ENCODE peak calls at places on chromosomes 4 and X, in four cellular contexts. Q is psoas muscle, L is adrenal gland, V is Peyer's patch. O is an unnamed sample.

GRCh38 chr4:17511041-17511949 is 595 bp downstream of the QDPR start:
- DNase-seq in Q (peak), L (peak), V (peak), O (peak)

GRCh38 chrX:45191383-45191782 is 9.3 kb downstream of the DIPK2B start:
- DNase-seq in Q (no peak), L (no peak), V (no peak), O (no peak)

GRCh38 chr4:1000686-1001260 is 7.6 kb upstream of the SLC26A1 start:
- DNase-seq in Q (no peak), L (no peak), V (no peak), O (no peak)

GRCh38 chr4:124483043-124483906 is 229.3 kb downstream of the ANKRD50 start:
- DNase-seq in Q (no peak), L (no peak), V (no peak), O (no peak)

GRCh38 chr4:2806392-2807355 is 13.8 kb downstream of the SH3BP2 start:
- DNase-seq in Q (peak), L (peak), V (peak), O (no peak)

GRCh38 chrX:24364851-24365538 is 4.6 kb downstream of the SUPT20HL1 start:
- DNase-seq in Q (no peak), L (no peak), V (no peak), O (peak)

GRCh38 chr4:23423540-23423939 is 466.3 kb downstream of the PPARGC1A start:
- DNase-seq in Q (no peak), L (no peak), V (no peak), O (no peak)

GRCh38 chr4:37890501-37891220 is at the start of gene TBC1D1:
- DNase-seq in Q (peak), L (peak), V (peak), O (peak)

GRCh38 chrX:150150081-150150779 is 211.9 kb upstream of the EOLA2 start:
- DNase-seq in Q (no peak), L (no peak), V (no peak), O (no peak)

GRCh38 chr4:152862608-152863007 is 73.5 kb upstream of the FHDC1 start:
- DNase-seq in Q (no peak), L (no peak), V (no peak), O (no peak)

GRCh38 chr4:34046580-34046979 is 2197.7 kb downstream of the ARAP2 start:
- DNase-seq in Q (no peak), L (no peak), V (no peak), O (no peak)

GRCh38 chrX:46381630-46382029 is 163.6 kb downstream of the ZNF674 start:
- DNase-seq in Q (no peak), L (peak), V (no peak), O (peak)

GRCh38 chr4:12651876-12652275 is 832.3 kb downstream of the RAB28 start:
- DNase-seq in Q (no peak), L (no peak), V (no peak), O (no peak)

GRCh38 chrX:9627827-9628406 is 137.7 kb downstream of the GPR143 start:
- DNase-seq in Q (no peak), L (no peak), V (no peak), O (no peak)

GRCh38 chr4:30821891-30822612 is 101.9 kb downstream of the PCDH7 start:
- DNase-seq in Q (no peak), L (no peak), V (no peak), O (no peak)

GRCh38 chr4:183828125-183828524 is 77.0 kb upstream of the STOX2 start:
- DNase-seq in Q (no peak), L (no peak), V (no peak), O (no peak)

GRCh38 chr4:37602454-37603069 is 83.6 kb downstream of the RELL1 start:
- DNase-seq in Q (no peak), L (no peak), V (no peak), O (no peak)

GRCh38 chr4:91935217-91935616 is 368.5 kb upstream of the GRID2 start:
- DNase-seq in Q (no peak), L (no peak), V (no peak), O (no peak)

GRCh38 chr4:128354205-128354821 is 66.7 kb upstream of the PGRMC2 start:
- DNase-seq in Q (no peak), L (peak), V (no peak), O (no peak)

GRCh38 chr4:36399762-36400353 is 118.4 kb downstream of the DTHD1 start:
- DNase-seq in Q (no peak), L (peak), V (no peak), O (peak)

GRCh38 chrX:10618911-10619310 is 1.5 kb downstream of the MID1 start:
- DNase-seq in Q (no peak), L (no peak), V (no peak), O (no peak)

GRCh38 chr4:25361253-25361652 is 15.8 kb upstream of the ANAPC4 start:
- DNase-seq in Q (no peak), L (no peak), V (no peak), O (no peak)

DNA sequence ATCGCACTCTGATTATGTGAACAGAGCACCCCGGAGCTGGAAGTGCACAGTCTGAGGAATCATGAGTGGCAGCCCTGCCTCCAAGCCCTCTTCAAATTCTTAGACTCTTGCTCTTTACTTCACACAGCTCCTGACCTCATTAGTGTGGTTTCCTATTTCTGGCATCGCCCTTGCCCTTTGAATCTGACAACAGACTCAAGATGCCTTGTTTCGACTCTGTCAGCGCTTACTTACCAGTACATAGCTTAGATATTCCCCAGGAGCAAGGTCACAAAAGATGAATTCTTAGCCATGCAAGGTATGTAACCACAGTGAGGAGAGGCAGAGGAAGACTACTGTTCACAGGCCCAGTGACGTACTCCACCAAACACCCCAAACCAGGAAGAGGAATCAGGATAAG is 167.2 kb downstream of the KDR start:
- DNase-seq in Q (no peak), L (no peak), V (no peak), O (no peak)
- H3K27ac ChIP-seq in Q (no peak), L (no peak), V (no peak), O (no peak)

GRCh38 chrX:107710617-107711391 is 64.8 kb downstream of the TSC22D3 start:
- DNase-seq in Q (no peak), L (no peak), V (no peak), O (no peak)
- H3K27ac ChIP-seq in Q (peak), L (peak), V (peak), O (no peak)

GRCh38 chr4:8353158-8353495 is 83.6 kb downstream of the HTRA3 start:
- DNase-seq in Q (no peak), L (peak), V (no peak), O (no peak)

GRCh38 chr4:8355306-8355705 is 85.2 kb downstream of the ACOX3 start:
- DNase-seq in Q (no peak), L (no peak), V (no peak), O (no peak)

GRCh38 chr4:8355864-8356565 is 84.5 kb downstream of the ACOX3 start:
- DNase-seq in Q (no peak), L (peak), V (no peak), O (no peak)

GRCh38 chr4:8352368-8353157 is 83.0 kb downstream of the HTRA3 start:
- DNase-seq in Q (no peak), L (peak), V (no peak), O (no peak)

GRCh38 chr4:8353912-8354453 is 84.4 kb downstream of the HTRA3 start:
- DNase-seq in Q (no peak), L (peak), V (no peak), O (peak)
- H3K27ac ChIP-seq in Q (no peak), L (no peak), V (no peak), O (no peak)

DNA sequence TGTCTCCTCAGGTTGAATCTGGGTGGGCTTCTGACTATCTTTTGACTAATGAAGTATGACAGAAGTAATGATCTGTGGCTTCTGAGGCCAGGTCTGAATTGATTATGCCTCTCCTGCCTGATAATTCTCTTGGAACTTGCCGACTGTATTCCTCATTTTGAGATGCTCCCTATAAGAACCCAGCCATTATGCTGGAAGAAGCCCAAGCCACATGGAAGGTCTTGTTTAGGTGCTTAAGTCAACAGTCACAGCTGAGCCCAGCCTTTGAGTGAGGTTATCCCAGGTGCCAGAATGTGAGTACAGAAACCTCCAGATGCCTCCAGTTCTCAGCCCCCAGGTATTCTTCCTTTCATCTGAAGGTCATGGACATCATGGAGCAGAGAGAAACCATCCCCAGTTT is 456.6 kb downstream of the IL15 start:
- DNase-seq in Q (no peak), L (no peak), V (no peak), O (no peak)
- H3K27ac ChIP-seq in Q (no peak), L (no peak), V (no peak), O (no peak)

GRCh38 chr4:169131556-169132208 is 121.6 kb upstream of the CBR4 start:
- DNase-seq in Q (no peak), L (no peak), V (no peak), O (no peak)

GRCh38 chr4:169136330-169136729 is 126.3 kb upstream of the CBR4 start:
- DNase-seq in Q (no peak), L (no peak), V (no peak), O (no peak)

GRCh38 chr4:169132561-169133305 is 122.7 kb upstream of the CBR4 start:
- DNase-seq in Q (no peak), L (no peak), V (no peak), O (no peak)

GRCh38 chr4:169135776-169136175 is 125.7 kb upstream of the CBR4 start:
- DNase-seq in Q (no peak), L (no peak), V (no peak), O (no peak)

DNA sequence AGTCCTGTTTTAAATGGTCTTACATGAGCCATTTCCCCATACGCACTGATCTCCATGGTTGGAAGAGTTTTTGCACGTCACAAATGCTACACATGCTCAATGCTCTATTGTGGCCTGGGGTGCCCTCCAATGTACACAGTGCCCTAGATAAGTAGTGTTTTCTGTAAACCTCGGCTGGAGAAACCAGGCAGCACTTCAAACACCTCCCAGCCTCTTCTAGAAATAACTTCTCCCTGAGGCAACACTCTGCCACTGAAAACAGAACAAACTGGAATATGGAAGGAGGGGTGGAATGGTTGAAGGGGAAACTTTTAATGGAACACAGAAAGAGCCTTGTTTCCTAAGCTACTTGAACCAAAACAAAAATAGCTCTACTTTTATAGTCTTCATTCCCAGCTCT is 123.9 kb upstream of the CBR4 start:
- DNase-seq in Q (no peak), L (no peak), V (no peak), O (no peak)
- H3K27ac ChIP-seq in Q (no peak), L (no peak), V (no peak), O (no peak)

GRCh38 chr4:121885115-121885514 is 14.8 kb upstream of the BBS7 start:
- DNase-seq in Q (no peak), L (no peak), V (no peak), O (no peak)
- H3K27ac ChIP-seq in Q (no peak), L (no peak), V (no peak), O (no peak)

GRCh38 chr4:3872834-3873313 is 106.7 kb downstream of the ADRA2C start:
- DNase-seq in Q (no peak), L (no peak), V (no peak), O (no peak)

GRCh38 chr4:3870567-3870962 is 104.4 kb downstream of the ADRA2C start:
- DNase-seq in Q (no peak), L (peak), V (peak), O (no peak)

GRCh38 chr4:3869661-3870566 is 103.7 kb downstream of the ADRA2C start:
- DNase-seq in Q (no peak), L (peak), V (peak), O (no peak)

GRCh38 chr4:3871881-3872833 is 106.0 kb downstream of the ADRA2C start:
- DNase-seq in Q (no peak), L (peak), V (peak), O (no peak)

DNA sequence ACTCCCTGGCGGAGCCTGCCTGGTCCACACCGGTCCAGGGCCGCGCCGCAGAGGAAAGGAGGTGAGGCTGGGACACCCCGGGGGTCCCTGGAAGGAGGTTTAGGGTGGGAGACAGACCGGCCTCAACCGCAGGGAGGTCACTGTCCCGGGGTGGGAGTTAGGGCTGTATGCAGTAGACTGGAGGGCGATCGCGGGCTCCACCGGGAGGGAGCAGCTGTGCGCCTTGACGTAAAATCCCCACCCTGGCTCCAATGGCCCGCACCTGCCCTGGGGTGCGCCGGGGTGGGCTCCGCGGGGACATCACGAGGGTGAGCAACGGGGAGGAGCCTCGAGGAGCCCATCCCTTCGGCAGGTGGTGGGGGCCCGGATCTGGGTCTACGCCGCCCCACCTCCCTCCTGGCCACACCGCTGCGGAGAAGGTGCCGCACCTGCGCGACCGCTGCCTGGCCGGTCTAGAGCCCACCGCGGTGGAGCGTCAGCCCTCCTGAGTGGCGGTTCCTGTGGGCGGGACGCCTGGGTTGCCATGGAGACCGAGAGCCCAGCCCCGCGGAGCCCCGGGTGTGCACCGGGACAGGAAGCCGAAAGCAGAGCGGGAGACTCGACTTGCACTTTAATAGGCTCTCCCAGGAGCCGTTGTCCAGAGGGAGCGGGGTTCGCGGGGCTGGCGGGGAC is 105.1 kb downstream of the ADRA2C start:
- DNase-seq in Q (no peak), L (peak), V (peak), O (peak)
- H3K27ac ChIP-seq in Q (no peak), L (no peak), V (no peak), O (no peak)